ENCODE peak calls at places on chromosome 12, in seven cellular contexts. J, G, D, F, U, A and Y are unnamed samples.

GRCh38 chr12:120229071-120229582 is 28.2 kb upstream of the RPLP0 start:
- DNase-seq in J (no peak), G (peak; percentile 77), D (no peak), F (peak; percentile 67), U (peak; percentile 31), A (no peak), Y (no peak)

GRCh38 chr12:2488131-2488530 is 306.6 kb upstream of the FKBP4 start:
- DNase-seq in J (no peak), G (no peak), D (no peak), F (no peak), U (no peak), A (no peak), Y (no peak)

GRCh38 chr12:4849024-4849594 is 60.6 kb upstream of the KCNA1 start:
- DNase-seq in J (no peak), G (peak; percentile 42), D (no peak), F (peak; percentile 30), U (peak; percentile 54), A (no peak), Y (no peak)

GRCh38 chr12:2960996-2961616 is 1.9 kb downstream of the TEAD4 start:
- DNase-seq in J (peak; percentile 49), G (no peak), D (no peak), F (no peak), U (no peak), A (no peak), Y (peak; percentile 35)

GRCh38 chr12:38921025-38921677 is 15.8 kb upstream of the CPNE8 start:
- DNase-seq in J (no peak), G (peak; percentile 17), D (peak; percentile 69), F (peak; percentile 65), U (peak; percentile 25), A (no peak), Y (peak; percentile 89)

GRCh38 chr12:31874961-31875608 is 84.1 kb upstream of the RESF1 start:
- DNase-seq in J (no peak), G (no peak), D (no peak), F (no peak), U (no peak), A (no peak), Y (no peak)

GRCh38 chr12:52145228-52145940 is 46.4 kb downstream of the KRT80 start:
- DNase-seq in J (no peak), G (no peak), D (no peak), F (no peak), U (no peak), A (no peak), Y (no peak)

GRCh38 chr12:20625531-20625930 is 69.6 kb upstream of the SLCO1C1 start:
- DNase-seq in J (no peak), G (no peak), D (no peak), F (no peak), U (no peak), A (no peak), Y (no peak)

GRCh38 chr12:9810721-9811120 is 16.6 kb upstream of the KLRF1 start:
- DNase-seq in J (no peak), G (no peak), D (no peak), F (no peak), U (no peak), A (no peak), Y (no peak)

GRCh38 chr12:108495054-108495453 is 20.0 kb upstream of the FICD start:
- DNase-seq in J (peak; percentile 80), G (peak; percentile 79), D (peak; percentile 51), F (peak; percentile 18), U (peak; percentile 59), A (no peak), Y (peak; percentile 22)

GRCh38 chr12:2580821-2581220 is 213.9 kb upstream of the FKBP4 start:
- DNase-seq in J (no peak), G (no peak), D (no peak), F (no peak), U (no peak), A (no peak), Y (no peak)

GRCh38 chr12:116784238-116784612 is 46.1 kb downstream of the RNFT2 start:
- DNase-seq in J (no peak), G (peak; percentile 67), D (peak; percentile 18), F (no peak), U (peak; percentile 25), A (no peak), Y (peak; percentile 39)

GRCh38 chr12:31728289-31728916 is 418 bp downstream of the AMN1 start:
- DNase-seq in J (peak; percentile 69), G (peak; percentile 53), D (no peak), F (no peak), U (peak; percentile 60), A (no peak), Y (peak; percentile 29)

GRCh38 chr12:47944685-47945340 is 18.6 kb upstream of the TMEM106C start:
- DNase-seq in J (no peak), G (no peak), D (no peak), F (no peak), U (no peak), A (no peak), Y (peak; percentile 64)

DNA sequence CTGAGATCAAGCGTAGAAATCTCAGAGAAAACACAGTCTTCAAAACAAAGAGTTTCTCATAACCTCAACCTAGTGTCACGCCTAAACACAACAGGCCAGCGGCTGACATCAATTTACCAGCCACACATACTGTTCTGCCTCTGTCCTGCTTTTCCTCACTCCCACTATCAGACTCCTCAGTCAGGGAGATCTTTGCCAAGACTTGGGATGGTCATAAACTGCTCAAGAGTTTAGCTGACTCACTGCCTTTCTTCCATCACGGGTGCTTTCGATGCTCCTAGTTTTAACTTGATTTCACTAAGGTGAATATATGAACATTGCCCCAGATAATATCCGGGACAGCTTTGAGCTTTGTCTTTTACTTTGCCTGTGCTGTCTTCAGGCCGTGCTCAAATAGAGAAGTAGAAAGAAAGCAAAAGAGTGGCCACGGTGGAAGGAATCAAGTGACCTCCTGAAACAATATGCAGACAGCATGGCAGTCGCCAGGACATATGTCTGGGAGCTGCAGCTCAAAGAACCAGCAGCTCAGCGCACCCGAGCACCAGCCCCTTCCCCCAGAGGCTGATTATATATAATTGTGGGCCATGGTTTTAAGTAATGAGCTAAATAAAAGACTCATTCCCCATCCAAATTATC is 12.1 kb downstream of the MDM1 start:
- DNase-seq in J (no peak), G (peak; percentile 14), D (no peak), F (no peak), U (no peak), A (no peak), Y (no peak)
- TF ChIP-seq JUND in J (no peak), G (no peak), D (no peak), F (no peak), U (peak; percentile 9), A (no peak), Y (no peak)

GRCh38 chr12:102144221-102144620 is 24.2 kb downstream of the PARPBP start:
- DNase-seq in J (no peak), G (no peak), D (no peak), F (no peak), U (no peak), A (no peak), Y (no peak)
- TF ChIP-seq JUND in J (no peak), G (no peak), D (no peak), F (no peak), U (no peak), A (no peak), Y (no peak)

GRCh38 chr12:85004199-85004598 is 31.9 kb downstream of the TSPAN19 start:
- DNase-seq in J (no peak), G (no peak), D (no peak), F (no peak), U (no peak), A (no peak), Y (no peak)

GRCh38 chr12:85002778-85003296 is 33.2 kb downstream of the TSPAN19 start:
- DNase-seq in J (no peak), G (no peak), D (no peak), F (no peak), U (no peak), A (no peak), Y (no peak)

GRCh38 chr12:85005615-85006014 is 30.5 kb downstream of the TSPAN19 start:
- DNase-seq in J (no peak), G (no peak), D (no peak), F (no peak), U (no peak), A (no peak), Y (no peak)

GRCh38 chr12:85007836-85008235 is 28.2 kb downstream of the TSPAN19 start:
- DNase-seq in J (no peak), G (no peak), D (no peak), F (no peak), U (no peak), A (no peak), Y (no peak)
- TF ChIP-seq JUND in J (no peak), G (no peak), D (no peak), F (no peak), U (no peak), A (no peak), Y (no peak)

DNA sequence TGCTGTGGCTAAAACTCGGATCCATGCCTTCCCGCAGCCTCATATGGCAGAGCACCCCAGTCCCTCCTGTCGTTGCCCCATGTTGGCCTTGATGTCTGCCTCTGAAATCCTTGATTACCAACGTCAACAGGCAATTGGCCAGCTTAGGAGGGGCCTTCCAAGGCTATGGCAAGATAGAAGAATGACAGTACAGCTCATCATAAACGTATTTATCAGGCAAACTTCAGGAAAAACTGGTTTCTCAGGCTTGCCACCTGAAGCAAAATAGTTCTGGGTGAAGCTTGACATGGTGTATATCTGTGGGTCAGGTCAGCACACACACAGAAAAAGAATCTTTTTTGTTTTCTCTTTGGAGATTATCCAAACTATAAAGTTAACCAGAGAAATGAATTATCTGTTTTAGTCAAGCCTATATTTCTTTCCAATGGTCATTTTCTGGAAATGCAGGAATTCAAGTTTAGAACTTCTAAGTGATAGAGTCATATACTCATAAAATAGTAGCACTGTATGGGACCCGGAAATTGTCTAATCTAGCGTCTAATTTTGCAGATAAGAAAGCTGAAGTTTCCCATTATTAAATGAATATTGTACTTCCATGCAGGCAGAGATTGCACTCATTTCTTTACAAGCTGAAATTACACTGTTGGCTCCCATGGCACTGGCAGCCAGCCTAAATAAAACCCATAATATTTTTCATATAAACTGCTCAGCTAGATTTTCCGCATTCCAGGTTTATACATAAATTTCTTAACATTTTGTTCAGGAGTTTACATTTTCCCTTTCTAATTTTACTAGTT is 24.4 kb upstream of the DUSP16 start:
- DNase-seq in J (no peak), G (no peak), D (no peak), F (no peak), U (no peak), A (no peak), Y (no peak)
- TF ChIP-seq JUND in J (no peak), G (no peak), D (no peak), F (no peak), U (no peak), A (no peak), Y (no peak)

GRCh38 chr12:96442906-96443305 is 42.7 kb upstream of the CDK17 start:
- DNase-seq in J (no peak), G (no peak), D (no peak), F (no peak), U (no peak), A (no peak), Y (no peak)
- TF ChIP-seq JUND in J (no peak), G (no peak), D (no peak), F (no peak), U (no peak), A (no peak), Y (no peak)

GRCh38 chr12:93990832-93991748 is 157.3 kb upstream of the PLXNC1 start:
- DNase-seq in J (peak; percentile 60), G (peak; percentile 13), D (no peak), F (peak; percentile 45), U (peak; percentile 14), A (no peak), Y (peak; percentile 39)
- TF ChIP-seq JUND in J (no peak), G (peak; percentile 45), D (no peak), F (no peak), U (no peak), A (no peak), Y (no peak)